ENCODE peak calls at places on chromosomes 4 and X, in five cellular contexts. One of them, this sample, is unnamed.

GRCh38 chrX:48974033-48974432 is 2.4 kb upstream of the KCND1 start:
- DNase-seq in GM12878: no peak
- DNase-seq in HCT116: no peak
- DNase-seq in K562: no peak
- DNase-seq in H1: no peak
- DNase-seq in this sample: no peak

GRCh38 chrX:54415534-54416350 is 24.5 kb upstream of the TSR2 start:
- DNase-seq in H1: peak; percentile 55
- DNase-seq in HCT116: no peak
- DNase-seq in K562: no peak
- DNase-seq in GM12878: no peak
- DNase-seq in this sample: no peak

GRCh38 chr4:113636877-113637276 is 124.7 kb downstream of the CAMK2D start:
- DNase-seq in H1: no peak
- DNase-seq in GM12878: no peak
- DNase-seq in HCT116: no peak
- DNase-seq in K562: peak; percentile 19
- DNase-seq in this sample: no peak

GRCh38 chr4:170476351-170476750 is 386.6 kb upstream of the AADAT start:
- DNase-seq in GM12878: no peak
- DNase-seq in HCT116: no peak
- DNase-seq in K562: no peak
- DNase-seq in H1: no peak
- DNase-seq in this sample: no peak

GRCh38 chrX:131199086-131199485 is 90.0 kb downstream of the IGSF1 start:
- DNase-seq in GM12878: no peak
- DNase-seq in HCT116: no peak
- DNase-seq in K562: no peak
- DNase-seq in H1: no peak
- DNase-seq in this sample: no peak

GRCh38 chr4:6767341-6767724 is 15.2 kb upstream of the KIAA0232 start:
- DNase-seq in H1: no peak
- DNase-seq in K562: no peak
- DNase-seq in GM12878: no peak
- DNase-seq in HCT116: no peak
- DNase-seq in this sample: no peak

GRCh38 chr4:41683321-41683720 is 65.2 kb downstream of the PHOX2B start:
- DNase-seq in H1: no peak
- DNase-seq in K562: no peak
- DNase-seq in GM12878: no peak
- DNase-seq in HCT116: no peak
- DNase-seq in this sample: no peak

GRCh38 chr4:978957-979701 is 5.8 kb upstream of the DGKQ start:
- DNase-seq in GM12878: no peak
- DNase-seq in K562: no peak
- DNase-seq in HCT116: no peak
- DNase-seq in H1: no peak
- DNase-seq in this sample: peak; percentile 32

GRCh38 chr4:184265566-184266351 is 48.1 kb upstream of the ENPP6 start:
- DNase-seq in H1: peak; percentile 40
- DNase-seq in K562: peak; percentile 54
- DNase-seq in HCT116: peak; percentile 7
- DNase-seq in GM12878: no peak
- DNase-seq in this sample: no peak

GRCh38 chr4:88341227-88342192 is 37.1 kb upstream of the HERC6 start:
- DNase-seq in K562: no peak
- DNase-seq in H1: peak; percentile 23
- DNase-seq in GM12878: no peak
- DNase-seq in HCT116: no peak
- DNase-seq in this sample: peak; percentile 10

GRCh38 chrX:15242899-15243555 is 26.9 kb downstream of the ASB9 start:
- DNase-seq in GM12878: peak; percentile 17
- DNase-seq in K562: peak; percentile 30
- DNase-seq in HCT116: peak; percentile 43
- DNase-seq in H1: no peak
- DNase-seq in this sample: peak; percentile 12

GRCh38 chrX:85084770-85085393 is 81.2 kb downstream of the APOOL start:
- DNase-seq in HCT116: peak; percentile 1
- DNase-seq in K562: peak; percentile 23
- DNase-seq in H1: no peak
- DNase-seq in GM12878: peak; percentile 8
- DNase-seq in this sample: peak; percentile 11

GRCh38 chr4:188053302-188053701 is 56.1 kb downstream of the TRIML2 start:
- DNase-seq in GM12878: no peak
- DNase-seq in K562: no peak
- DNase-seq in H1: no peak
- DNase-seq in HCT116: no peak
- DNase-seq in this sample: no peak

GRCh38 chr4:10108818-10109783 is 7.5 kb downstream of the WDR1 start:
- DNase-seq in HCT116: no peak
- DNase-seq in GM12878: no peak
- DNase-seq in H1: no peak
- DNase-seq in K562: no peak
- DNase-seq in this sample: no peak

DNA sequence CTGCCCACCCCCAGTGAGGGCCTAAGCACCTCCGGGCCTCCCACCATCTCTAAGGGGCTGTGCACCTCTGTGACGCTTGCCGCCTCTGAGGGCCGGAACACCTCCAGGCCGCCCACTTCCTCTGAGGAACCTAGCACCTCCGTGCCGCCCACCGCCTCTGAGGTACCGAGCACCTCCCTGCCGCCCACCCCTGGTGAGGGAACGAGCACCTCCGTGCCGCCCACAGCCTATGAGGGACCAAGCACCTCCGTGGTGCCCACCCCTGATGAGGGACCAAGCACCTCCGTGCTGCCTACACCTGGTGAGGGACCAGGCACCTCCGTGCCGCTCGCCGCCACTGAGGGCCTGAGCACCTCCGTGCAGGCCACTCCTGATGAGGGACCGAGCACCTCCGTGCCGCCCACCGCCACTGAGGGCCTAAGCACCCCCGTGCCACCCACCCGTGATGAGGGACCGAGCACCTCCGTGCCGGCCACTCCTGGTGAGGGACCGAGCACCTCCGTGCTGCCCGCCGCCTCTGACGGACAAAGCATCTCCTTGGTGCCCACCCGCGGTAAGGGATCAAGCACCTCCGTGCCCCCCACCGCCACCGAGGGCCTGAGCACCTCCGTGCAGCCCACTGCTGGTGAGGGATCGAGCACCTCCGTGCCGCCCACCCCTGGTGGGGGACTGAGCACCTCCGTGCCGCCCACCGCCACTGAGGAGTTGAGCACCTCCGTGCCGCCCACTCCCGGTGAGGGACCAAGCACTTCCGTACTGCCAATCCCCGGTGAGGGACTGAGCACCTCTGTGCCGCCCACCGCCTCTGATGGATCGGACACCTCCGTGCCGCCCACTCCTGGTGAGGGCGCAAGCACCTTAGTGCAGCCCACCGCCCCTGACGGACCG is 977 bp downstream of the MAGEE1 start:
- DNase-seq in H1: peak; percentile 48
- DNase-seq in K562: no peak
- DNase-seq in GM12878: no peak
- DNase-seq in HCT116: no peak
- DNase-seq in this sample: no peak
- TF ChIP-seq SRF in H1: no peak
- TF ChIP-seq SRF in K562: no peak
- TF ChIP-seq SRF in GM12878: no peak
- TF ChIP-seq SRF in HCT116: no peak
- TF ChIP-seq SRF in this sample: no peak

DNA sequence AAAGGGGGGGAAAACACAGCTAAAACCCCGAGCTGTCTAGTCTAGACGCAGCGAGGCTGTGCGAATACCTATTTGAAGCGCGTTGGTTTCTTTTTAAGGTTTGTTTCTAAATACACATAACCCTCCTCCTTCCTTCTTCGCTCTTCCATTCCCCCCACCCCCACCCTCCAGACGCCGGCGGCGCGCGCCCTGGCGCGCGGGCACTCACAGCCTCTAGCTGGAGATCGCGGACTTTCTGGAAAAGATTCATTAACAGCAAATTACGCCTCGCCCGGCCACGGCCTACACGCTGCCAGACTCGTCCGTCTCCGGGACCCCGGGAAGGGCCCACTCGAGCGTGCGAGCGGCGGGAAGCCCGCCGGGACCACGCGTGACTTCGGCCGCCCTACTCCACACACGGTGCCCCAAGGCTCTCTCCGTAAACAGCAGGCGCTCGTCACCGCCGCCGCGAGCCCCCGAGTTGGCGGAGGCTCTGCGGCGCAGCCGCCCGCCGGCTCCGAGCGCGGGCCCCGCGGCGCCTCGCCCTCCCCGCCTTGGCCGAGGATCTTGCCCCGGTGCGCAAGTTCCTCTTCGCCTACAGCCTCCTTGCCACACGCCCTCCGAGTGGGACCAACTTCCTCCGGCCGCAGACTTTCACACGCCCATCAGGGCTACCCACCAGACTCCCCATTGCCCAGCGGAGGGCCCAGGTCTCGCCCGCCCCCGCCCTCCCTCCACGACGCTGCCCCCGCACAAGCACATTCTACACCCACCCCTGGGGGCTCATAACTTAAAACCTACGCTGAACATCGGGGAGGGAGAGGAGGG is 2.0 kb downstream of the BCOR start:
- DNase-seq in HCT116: no peak
- DNase-seq in GM12878: no peak
- DNase-seq in K562: no peak
- DNase-seq in H1: no peak
- DNase-seq in this sample: no peak
- TF ChIP-seq SRF in HCT116: no peak
- TF ChIP-seq SRF in GM12878: no peak
- TF ChIP-seq SRF in K562: no peak
- TF ChIP-seq SRF in H1: no peak
- TF ChIP-seq SRF in this sample: no peak

DNA sequence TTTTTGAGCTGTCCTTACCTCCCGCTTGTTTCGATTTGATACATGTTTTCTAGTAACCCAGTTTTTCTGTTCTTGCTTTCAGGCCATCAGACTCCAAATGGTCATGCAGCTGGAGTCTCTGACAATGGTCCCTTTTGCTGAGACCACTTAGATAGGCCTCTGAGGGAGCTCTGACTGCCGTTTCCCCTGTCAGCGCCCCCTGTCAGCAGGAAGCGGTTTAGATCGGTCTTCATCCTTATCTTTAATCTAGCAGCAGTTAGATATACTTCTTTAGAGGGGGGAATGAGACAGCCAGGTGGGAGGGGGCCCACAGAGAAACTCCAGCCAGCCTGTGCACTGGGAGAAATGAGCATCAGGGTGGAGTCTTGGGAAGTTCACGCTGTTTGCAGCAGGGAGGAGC is 457.9 kb downstream of the GPAT3 start:
- DNase-seq in H1: peak; percentile 73
- DNase-seq in K562: peak; percentile 12
- DNase-seq in GM12878: no peak
- DNase-seq in HCT116: no peak
- DNase-seq in this sample: no peak
- TF ChIP-seq SRF in H1: no peak
- TF ChIP-seq SRF in K562: no peak
- TF ChIP-seq SRF in GM12878: no peak
- TF ChIP-seq SRF in HCT116: no peak
- TF ChIP-seq SRF in this sample: no peak

GRCh38 chrX:1118572-1119199 is 93.8 kb downstream of the CRLF2 start:
- DNase-seq in H1: no peak
- DNase-seq in K562: no peak
- DNase-seq in HCT116: no peak
- DNase-seq in GM12878: no peak
- DNase-seq in this sample: no peak

GRCh38 chrX:1119275-1119674 is 93.2 kb downstream of the CRLF2 start:
- DNase-seq in H1: no peak
- DNase-seq in GM12878: no peak
- DNase-seq in HCT116: no peak
- DNase-seq in K562: no peak
- DNase-seq in this sample: no peak

GRCh38 chrX:1126738-1127137 is 85.7 kb downstream of the CRLF2 start:
- DNase-seq in H1: no peak
- DNase-seq in HCT116: no peak
- DNase-seq in GM12878: no peak
- DNase-seq in K562: no peak
- DNase-seq in this sample: no peak

DNA sequence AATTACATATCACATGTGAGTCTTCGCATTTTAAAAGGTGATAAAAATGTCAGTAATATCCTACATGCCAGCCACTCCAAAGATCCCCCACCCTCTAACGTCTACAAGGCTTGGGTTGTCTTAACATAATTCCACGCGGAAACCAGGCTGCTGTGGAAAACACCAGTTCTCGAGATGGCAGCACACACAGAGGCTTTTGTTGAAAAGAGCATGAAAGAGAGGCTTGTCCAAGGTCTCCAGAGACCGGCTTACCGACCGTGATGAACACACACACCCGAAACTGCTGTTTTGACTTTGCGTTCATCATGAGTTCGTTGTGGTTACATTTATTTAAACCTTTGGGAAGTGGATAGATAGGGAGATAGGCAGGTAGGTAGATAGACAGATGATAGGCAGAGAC is 87.9 kb downstream of the CRLF2 start:
- DNase-seq in H1: no peak
- DNase-seq in HCT116: no peak
- DNase-seq in K562: no peak
- DNase-seq in GM12878: no peak
- DNase-seq in this sample: no peak
- TF ChIP-seq SRF in H1: no peak
- TF ChIP-seq SRF in HCT116: no peak
- TF ChIP-seq SRF in K562: no peak
- TF ChIP-seq SRF in GM12878: no peak
- TF ChIP-seq SRF in this sample: no peak

This sample was measured in HepG2.